ENCODE peak calls at places on chromosome 12, in four cellular contexts. One of them, this sample, is unnamed.

GRCh38 chr12:97939141-97939540 is 476.5 kb downstream of the RMST start:
- DNase-seq in HT1080: no peak
- DNase-seq in GM23338: no peak
- DNase-seq in OCI-LY7: no peak
- DNase-seq in this sample: no peak

GRCh38 chr12:6724409-6724797 is 557 bp downstream of the COPS7A start:
- DNase-seq in HT1080: peak; percentile 44
- DNase-seq in GM23338: peak; percentile 28
- DNase-seq in OCI-LY7: peak; percentile 75
- DNase-seq in this sample: no peak

GRCh38 chr12:42030588-42030987 is 114.1 kb downstream of the GXYLT1 start:
- DNase-seq in HT1080: no peak
- DNase-seq in GM23338: peak; percentile 27
- DNase-seq in OCI-LY7: no peak
- DNase-seq in this sample: no peak

GRCh38 chr12:49543914-49544815 is 5.3 kb downstream of the KCNH3 start:
- DNase-seq in HT1080: no peak
- DNase-seq in GM23338: peak; percentile 61
- DNase-seq in OCI-LY7: no peak
- DNase-seq in this sample: no peak

GRCh38 chr12:22018860-22019259 is 27.2 kb upstream of the CMAS start:
- DNase-seq in HT1080: no peak
- DNase-seq in GM23338: no peak
- DNase-seq in OCI-LY7: no peak
- DNase-seq in this sample: no peak

GRCh38 chr12:128449146-128449894 is 182.3 kb downstream of the TMEM132C start:
- DNase-seq in HT1080: no peak
- DNase-seq in GM23338: no peak
- DNase-seq in OCI-LY7: no peak
- DNase-seq in this sample: no peak

GRCh38 chr12:53988519-53989226 is 3.7 kb downstream of the HOXC10 start:
- DNase-seq in HT1080: no peak
- DNase-seq in GM23338: no peak
- DNase-seq in OCI-LY7: no peak
- DNase-seq in this sample: no peak

GRCh38 chr12:22321620-22322019 is 12.9 kb downstream of the ST8SIA1 start:
- DNase-seq in HT1080: peak; percentile 82
- DNase-seq in GM23338: peak; percentile 22
- DNase-seq in OCI-LY7: no peak
- DNase-seq in this sample: peak; percentile 7

GRCh38 chr12:81712536-81712935 is 46.6 kb downstream of the PPFIA2 start:
- DNase-seq in HT1080: no peak
- DNase-seq in GM23338: no peak
- DNase-seq in OCI-LY7: no peak
- DNase-seq in this sample: no peak

GRCh38 chr12:56377310-56377988 is 14.8 kb upstream of the APOF start:
- DNase-seq in HT1080: peak; percentile 60
- DNase-seq in GM23338: peak; percentile 50
- DNase-seq in OCI-LY7: peak; percentile 54
- DNase-seq in this sample: peak; percentile 16

GRCh38 chr12:46675736-46676135 is 150.1 kb downstream of the SLC38A4 start:
- DNase-seq in HT1080: no peak
- DNase-seq in GM23338: peak; percentile 74
- DNase-seq in OCI-LY7: peak; percentile 10
- DNase-seq in this sample: peak; percentile 58

GRCh38 chr12:32025906-32026305 is 66.7 kb downstream of the RESF1 start:
- DNase-seq in HT1080: no peak
- DNase-seq in GM23338: no peak
- DNase-seq in OCI-LY7: peak; percentile 82
- DNase-seq in this sample: no peak

GRCh38 chr12:111451649-111452129 is 46.0 kb downstream of the SH2B3 start:
- DNase-seq in HT1080: peak; percentile 70
- DNase-seq in GM23338: peak; percentile 52
- DNase-seq in OCI-LY7: peak; percentile 68
- DNase-seq in this sample: peak; percentile 39

GRCh38 chr12:52387859-52388258 is 2.4 kb upstream of the KRT84 start:
- DNase-seq in HT1080: no peak
- DNase-seq in GM23338: no peak
- DNase-seq in OCI-LY7: no peak
- DNase-seq in this sample: no peak

GRCh38 chr12:53327435-53328042 is 6.1 kb upstream of the AAAS start:
- DNase-seq in HT1080: peak; percentile 24
- DNase-seq in GM23338: peak; percentile 47
- DNase-seq in OCI-LY7: peak; percentile 38
- DNase-seq in this sample: no peak

GRCh38 chr12:104132351-104132956 is 5.6 kb downstream of the NFYB start:
- DNase-seq in HT1080: no peak
- DNase-seq in GM23338: no peak
- DNase-seq in OCI-LY7: no peak
- DNase-seq in this sample: no peak

GRCh38 chr12:57069522-57069921 is 9.1 kb downstream of the NEMP1 start:
- DNase-seq in HT1080: peak; percentile 57
- DNase-seq in GM23338: peak; percentile 92
- DNase-seq in OCI-LY7: peak; percentile 82
- DNase-seq in this sample: peak; percentile 87

GRCh38 chr12:39451977-39452376 is 9.1 kb upstream of the KIF21A start:
- DNase-seq in HT1080: no peak
- DNase-seq in GM23338: peak; percentile 57
- DNase-seq in OCI-LY7: no peak
- DNase-seq in this sample: no peak

GRCh38 chr12:114481200-114481535 is 75.2 kb upstream of the TBX5 start:
- DNase-seq in HT1080: no peak
- DNase-seq in GM23338: peak; percentile 21
- DNase-seq in OCI-LY7: no peak
- DNase-seq in this sample: peak; percentile 38

GRCh38 chr12:50572760-50573159 is 68.0 kb downstream of the DIP2B start:
- DNase-seq in HT1080: no peak
- DNase-seq in GM23338: no peak
- DNase-seq in OCI-LY7: no peak
- DNase-seq in this sample: no peak

This sample was measured in neural progenitor cell.